ENCODE peak calls at places on chromosomes 12 and 14, in four cellular contexts. Z is colonic mucosa; R is effector memory CD4-positive, alpha-beta T cell; S is CD8-positive, alpha-beta memory T cell. J is an unnamed sample.

GRCh38 chr12:107832441-107832840 is 57.9 kb downstream of the ASCL4 start:
- DNase-seq in Z (no peak), R (no peak), S (no peak), J (no peak)

GRCh38 chr14:99465288-99465687 is 15.4 kb downstream of the SETD3 start:
- DNase-seq in R (no peak), S (no peak), Z (no peak), J (no peak)

GRCh38 chr12:6062427-6063378 is 61.8 kb downstream of the VWF start:
- DNase-seq in R (no peak), Z (peak; percentile 48), S (peak; percentile 31), J (peak; percentile 31)

GRCh38 chr12:12265571-12266388 is 1.1 kb downstream of the LRP6 start:
- DNase-seq in R (no peak), Z (peak; percentile 37), S (no peak), J (no peak)

GRCh38 chr12:50598321-50598862 is 93.6 kb downstream of the DIP2B start:
- DNase-seq in S (no peak), Z (no peak), R (no peak), J (no peak)

GRCh38 chr12:78887008-78887407 is 22.4 kb downstream of the SYT1 start:
- DNase-seq in R (no peak), Z (no peak), S (no peak), J (peak; percentile 66)

GRCh38 chr14:39492267-39492666 is 60.0 kb upstream of the FBXO33 start:
- DNase-seq in S (no peak), Z (no peak), R (no peak), J (no peak)

GRCh38 chr12:8037947-8038346 is 5.4 kb downstream of the FOXJ2 start:
- DNase-seq in Z (no peak), R (no peak), S (no peak), J (no peak)

GRCh38 chr14:58963873-58964597 is 224.4 kb upstream of the DAAM1 start:
- DNase-seq in R (no peak), Z (no peak), S (no peak), J (no peak)

GRCh38 chr12:66237505-66238175 is 48.6 kb downstream of the IRAK3 start:
- DNase-seq in S (no peak), R (no peak), Z (no peak), J (no peak)

GRCh38 chr12:46933947-46934346 is 108.2 kb upstream of the SLC38A4 start:
- DNase-seq in R (no peak), S (no peak), Z (no peak), J (no peak)

GRCh38 chr12:123850246-123851134 is 88.4 kb downstream of the DNAH10 start:
- DNase-seq in Z (no peak), R (no peak), S (no peak), J (no peak)

GRCh38 chr14:21317433-21317832 is 37.5 kb downstream of the RPGRIP1 start:
- DNase-seq in Z (no peak), R (no peak), S (no peak), J (no peak)

GRCh38 chr12:49511410-49511809 is 27.4 kb upstream of the KCNH3 start:
- DNase-seq in S (no peak), Z (no peak), R (no peak), J (no peak)

GRCh38 chr14:24852312-24853060 is 197.5 kb downstream of the STXBP6 start:
- DNase-seq in Z (peak; percentile 69), R (no peak), S (no peak), J (no peak)

GRCh38 chr14:36069535-36069900 is 107.0 kb downstream of the PTCSC3 start:
- DNase-seq in Z (no peak), R (no peak), S (peak; percentile 4), J (peak; percentile 29)

GRCh38 chr14:105290598-105291356 is 10.0 kb downstream of the BRF1 start:
- DNase-seq in R (no peak), S (peak; percentile 52), Z (no peak), J (no peak)

GRCh38 chr12:22310276-22310675 is 24.2 kb downstream of the ST8SIA1 start:
- DNase-seq in R (no peak), S (no peak), Z (no peak), J (no peak)

GRCh38 chr12:54587315-54587821 is 1.1 kb downstream of the PPP1R1A start:
- DNase-seq in R (no peak), Z (no peak), S (no peak), J (no peak)

GRCh38 chr12:91920276-91920675 is 225.4 kb downstream of the BTG1 start:
- DNase-seq in Z (no peak), R (no peak), S (no peak), J (no peak)

GRCh38 chr14:53715390-53715730 is 241.3 kb downstream of the BMP4 start:
- DNase-seq in Z (no peak), S (no peak), R (no peak), J (peak; percentile 23)

GRCh38 chr12:52514471-52515318 is 5.5 kb downstream of the KRT5 start:
- DNase-seq in S (no peak), R (no peak), Z (peak; percentile 14), J (no peak)

GRCh38 chr14:105146181-105146975 is 22.2 kb downstream of the JAG2 start:
- DNase-seq in R (no peak), Z (no peak), S (no peak), J (no peak)

GRCh38 chr12:42299392-42300308 is 26.2 kb downstream of the ZCRB1 start:
- DNase-seq in Z (no peak), S (no peak), R (no peak), J (peak; percentile 10)

GRCh38 chr12:20588057-20588456 is 107.1 kb upstream of the SLCO1C1 start:
- DNase-seq in R (no peak), S (no peak), Z (no peak), J (no peak)

GRCh38 chr12:49902399-49903350 is 1.0 kb downstream of the FAIM2 start:
- DNase-seq in S (no peak), Z (no peak), R (no peak), J (no peak)

GRCh38 chr12:48183091-48183875 is at the start of gene CCDC184:
- DNase-seq in S (peak; percentile 84), Z (peak; percentile 70), R (peak; percentile 67), J (peak; percentile 26)

GRCh38 chr12:23222801-23223200 is 597.8 kb downstream of the ETNK1 start:
- DNase-seq in R (no peak), Z (no peak), S (no peak), J (no peak)

GRCh38 chr12:4432878-4433820 is 12.5 kb downstream of the FGF6 start:
- DNase-seq in R (no peak), S (no peak), Z (no peak), J (no peak)
- H3K4me3 ChIP-seq in R (no peak overlapping the region), S (no peak overlapping the region), Z (no peak overlapping the region), J (no peak overlapping the region)

GRCh38 chr14:96519970-96520369 is 17.8 kb downstream of the PAPOLA start:
- DNase-seq in Z (no peak), R (no peak), S (no peak), J (no peak)
- H3K36me3 ChIP-seq in Z (no peaks in the 10 kb centered on the region), R (peaks cover 33% of the 10 kb centered on the region), S (peaks cover 13% of the 10 kb centered on the region), J (peaks cover 6% of the 10 kb centered on the region)

GRCh38 chr14:32022525-32022924 is 54.6 kb upstream of the ARHGAP5 start:
- DNase-seq in R (no peak), Z (no peak), S (no peak), J (no peak)

GRCh38 chr14:32023540-32023939 is 53.6 kb upstream of the ARHGAP5 start:
- DNase-seq in Z (no peak), R (no peak), S (no peak), J (no peak)

GRCh38 chr14:32028599-32028998 is 48.5 kb upstream of the ARHGAP5 start:
- DNase-seq in R (no peak), S (no peak), Z (no peak), J (no peak)

GRCh38 chr14:32022938-32023466 is 54.1 kb upstream of the ARHGAP5 start:
- DNase-seq in S (no peak), R (no peak), Z (no peak), J (no peak)

DNA sequence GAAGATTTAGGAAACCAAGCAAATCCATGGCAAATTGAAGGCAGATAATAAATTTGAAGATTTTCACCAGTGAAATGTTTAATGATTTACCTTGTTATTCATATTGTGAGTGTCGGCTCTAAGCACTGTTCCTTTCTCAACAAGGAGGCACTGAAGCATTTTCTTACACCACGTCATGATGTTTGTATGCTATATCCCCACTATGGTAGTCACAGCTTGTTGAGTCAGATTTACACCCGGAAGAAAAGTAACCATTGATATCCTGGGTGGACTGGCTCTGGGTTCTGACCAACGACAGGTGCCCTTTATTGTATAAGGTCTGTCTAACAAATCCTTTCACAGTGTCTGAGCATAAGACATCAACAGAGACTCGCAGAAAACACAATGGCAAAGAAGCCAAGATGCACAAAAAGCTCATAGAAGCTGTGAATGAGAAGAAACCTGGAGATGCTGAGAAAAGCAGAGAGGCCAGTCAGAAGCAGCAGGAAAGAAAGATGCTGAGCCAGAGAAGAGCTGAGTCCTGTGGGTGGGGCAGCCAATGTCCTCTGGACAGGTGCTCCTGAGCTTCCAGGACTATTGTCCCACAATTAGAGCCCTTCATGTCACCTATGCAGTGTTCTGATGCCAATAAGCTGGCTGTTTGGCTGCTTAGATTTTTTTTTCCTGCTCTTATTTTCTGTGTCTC is 49.7 kb upstream of the ARHGAP5 start:
- DNase-seq in R (no peak), S (no peak), Z (no peak), J (no peak)
- H3K9me3 ChIP-seq in R (no peaks in the 10 kb centered on the region), S (no peaks in the 10 kb centered on the region), Z (no peaks in the 10 kb centered on the region), J (no peaks in the 10 kb centered on the region)

GRCh38 chr12:2961705-2962104 is 2.5 kb downstream of the TEAD4 start:
- DNase-seq in Z (no peak), R (no peak), S (no peak), J (no peak)
- H3K4me3 ChIP-seq in Z (no peak overlapping the region), R (no peak overlapping the region), S (no peak overlapping the region), J (peak overlapping the region; percentile 75)

GRCh38 chr12:121344506-121344905 is 7.7 kb downstream of the ANAPC5 start:
- DNase-seq in R (no peak), S (no peak), Z (no peak), J (no peak)

GRCh38 chr12:121346747-121347146 is 5.5 kb downstream of the ANAPC5 start:
- DNase-seq in R (no peak), Z (no peak), S (no peak), J (no peak)

DNA sequence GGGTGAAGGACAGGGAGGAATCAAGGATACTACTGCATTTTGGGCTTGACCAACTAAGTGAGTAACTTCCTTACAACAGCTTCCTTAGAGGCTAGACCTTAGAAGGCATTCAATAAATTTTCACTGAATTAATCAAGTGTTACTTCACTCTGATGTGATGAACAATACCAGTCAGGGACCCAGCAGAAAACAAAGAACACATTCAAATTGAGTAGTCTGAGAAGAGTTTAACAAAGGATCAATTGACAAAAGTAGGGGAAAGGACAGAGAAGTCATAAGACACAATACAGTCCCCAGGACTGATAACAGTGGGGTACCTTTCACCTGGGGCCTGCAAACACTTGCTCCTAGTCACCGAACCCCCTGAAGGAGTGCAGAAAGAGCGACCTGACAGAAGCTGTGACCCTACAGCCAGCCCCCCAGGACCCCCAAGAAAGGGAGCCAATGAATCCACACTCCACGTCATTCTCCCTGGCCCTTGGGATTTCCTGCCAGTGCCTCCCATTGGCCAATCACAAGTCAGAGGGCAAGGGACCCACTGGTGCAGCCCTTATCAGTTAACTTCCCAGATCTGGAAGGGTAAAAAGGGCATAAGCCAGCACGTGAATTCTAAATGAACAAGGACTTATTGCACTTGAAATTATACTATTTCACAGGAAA is 6.9 kb downstream of the ANAPC5 start:
- DNase-seq in R (no peak), S (no peak), Z (no peak), J (no peak)
- H3K36me3 ChIP-seq in R (peaks cover 57% of the 10 kb centered on the region), S (peaks cover 48% of the 10 kb centered on the region), Z (peaks cover 15% of the 10 kb centered on the region), J (peaks cover 51% of the 10 kb centered on the region)

J was measured in MG63.